ENCODE peak calls at places on chromosome X, in ten cellular contexts. M, U, O, T, X, I, W, P, S and A are unnamed samples.

GRCh38 chrX:42752730-42753129 is 25.2 kb downstream of the PPP1R2C start:
- DNase-seq in M (no peak), O (peak; percentile 32), W (no peak), U (peak; percentile 24), T (no peak), X (no peak), S (no peak), I (no peak), P (no peak), A (no peak)

GRCh38 chrX:34382416-34382815 is 250.3 kb upstream of the FAM47A start:
- DNase-seq in P (peak; percentile 6), M (no peak), X (no peak), W (no peak), U (peak; percentile 79), I (no peak), T (peak; percentile 69), O (no peak), S (no peak), A (no peak)

GRCh38 chrX:71439898-71440297 is 73.7 kb downstream of the TAF1 start:
- DNase-seq in O (no peak), X (no peak), T (no peak), P (no peak), I (no peak), M (no peak), S (no peak), W (no peak), U (no peak), A (no peak)

GRCh38 chrX:100368167-100368566 is 41.9 kb downstream of the PCDH19 start:
- DNase-seq in X (no peak), I (no peak), U (peak; percentile 6), P (peak; percentile 18), T (no peak), O (no peak), W (no peak), S (peak; percentile 19), M (no peak), A (no peak)

GRCh38 chrX:71815121-71815905 is 52.2 kb downstream of the CXorf49B start:
- DNase-seq in O (no peak), U (peak; percentile 0), W (no peak), X (no peak), T (no peak), P (no peak), I (no peak), S (no peak), M (no peak), A (no peak)

GRCh38 chrX:119853449-119853848 is 686 bp upstream of the UPF3B start:
- DNase-seq in M (no peak), S (no peak), T (no peak), O (no peak), W (no peak), I (no peak), X (no peak), P (no peak), U (peak; percentile 6), A (no peak)

GRCh38 chrX:31590581-31591113 is 518.8 kb upstream of the FTHL17 start:
- DNase-seq in M (no peak), X (no peak), U (peak; percentile 63), I (no peak), T (peak; percentile 71), O (no peak), P (no peak), W (no peak), S (no peak), A (no peak)

GRCh38 chrX:2370436-2370835 is 130.3 kb downstream of the DHRSX start:
- DNase-seq in X (no peak), T (peak; percentile 35), M (no peak), I (no peak), S (no peak), U (no peak), O (no peak), P (no peak), W (no peak), A (no peak)

GRCh38 chrX:120302434-120302833 is 8.8 kb downstream of the TMEM255A start:
- DNase-seq in X (peak; percentile 7), W (no peak), T (no peak), P (peak; percentile 2), M (no peak), O (no peak), U (no peak), I (no peak), S (peak; percentile 23), A (no peak)

GRCh38 chrX:124023838-124024238 is 62.3 kb downstream of the STAG2 start:
- DNase-seq in O (no peak), P (no peak), M (no peak), W (no peak), X (no peak), U (no peak), I (no peak), T (peak; percentile 17), S (no peak), A (no peak)

GRCh38 chrX:48086119-48086518 is 14.7 kb upstream of the ZNF630 start:
- DNase-seq in X (no peak), W (no peak), O (no peak), P (peak; percentile 18), M (no peak), T (no peak), I (no peak), S (no peak), U (peak; percentile 5), A (no peak)

GRCh38 chrX:48083706-48084105 is 12.3 kb upstream of the ZNF630 start:
- DNase-seq in P (no peak), I (no peak), U (no peak), M (no peak), S (no peak), O (no peak), X (no peak), T (no peak), W (no peak), A (no peak)

DNA sequence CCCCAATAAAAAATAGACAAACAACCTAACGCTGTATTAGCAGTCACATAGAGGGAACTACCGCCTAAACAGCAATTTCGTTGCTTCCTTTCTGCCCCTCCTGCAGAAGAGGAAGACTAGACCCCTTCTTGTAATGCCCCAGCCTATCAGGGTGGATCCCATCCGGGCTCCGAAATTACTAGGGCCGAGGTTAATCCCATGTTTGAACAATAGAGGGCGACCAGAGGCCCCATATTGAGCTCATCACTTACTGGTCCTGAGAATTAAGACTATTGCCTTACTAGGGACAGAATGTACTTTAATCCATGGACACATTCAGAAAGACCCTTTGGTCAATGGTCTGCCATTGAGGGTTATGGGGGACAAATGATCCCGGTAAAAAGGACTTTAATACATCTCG is 11.8 kb upstream of the ZNF630 start:
- DNase-seq in P (peak; percentile 52), M (no peak), S (peak; percentile 53), X (peak; percentile 5), T (peak; percentile 47), W (peak; percentile 21), O (peak; percentile 41), I (peak; percentile 13), U (peak; percentile 57), A (peak; percentile 69)
- TF ChIP-seq CTCF in P (peak; percentile 33), M (peak; percentile 42), S (peak; percentile 45), X (peak; percentile 56), T (peak; percentile 56), W (peak; percentile 48), O (no peak), I (peak; percentile 68), U (peak; percentile 50), A (peak; percentile 59)

DNA sequence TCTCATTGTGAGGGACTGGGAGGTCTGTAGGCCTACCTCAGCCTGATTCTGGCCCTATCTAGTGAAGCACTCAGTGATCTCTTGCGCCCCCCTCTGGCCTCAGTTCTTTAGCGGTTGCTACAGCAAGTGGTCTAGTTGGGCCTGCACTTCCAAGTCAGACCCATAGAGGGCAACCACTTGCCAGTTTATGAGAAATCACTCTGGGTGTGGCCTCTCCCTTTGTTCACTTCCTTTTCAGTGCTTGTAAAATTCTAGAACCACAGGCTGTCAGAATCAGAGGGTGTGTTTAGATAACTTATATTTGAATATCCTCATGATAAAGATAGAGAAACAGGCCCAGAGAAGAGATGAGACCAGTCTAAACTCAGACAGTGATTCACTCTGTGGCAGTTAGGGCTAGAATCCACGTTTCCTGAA is 60.9 kb upstream of the LAS1L start:
- DNase-seq in T (peak; percentile 91), U (peak; percentile 95), O (peak; percentile 95), M (peak; percentile 64), S (peak; percentile 95), W (peak; percentile 98), X (peak; percentile 85), I (peak; percentile 91), P (peak; percentile 90), A (peak; percentile 99)
- TF ChIP-seq CTCF in T (peak; percentile 98), U (peak; percentile 94), O (no peak), M (peak; percentile 96), S (peak; percentile 77), W (peak; percentile 98), X (peak; percentile 82), I (peak; percentile 96), P (peak; percentile 91), A (peak; percentile 98)

GRCh38 chrX:43969504-43970501 is 3.4 kb downstream of the NDP start:
- DNase-seq in S (no peak), X (no peak), I (no peak), T (peak; percentile 47), P (peak; percentile 6), O (no peak), U (peak; percentile 33), M (no peak), W (peak; percentile 39), A (no peak)
- TF ChIP-seq CTCF in S (no peak), X (no peak), I (no peak), T (no peak), P (no peak), O (no peak), U (no peak), M (no peak), W (no peak), A (no peak)

DNA sequence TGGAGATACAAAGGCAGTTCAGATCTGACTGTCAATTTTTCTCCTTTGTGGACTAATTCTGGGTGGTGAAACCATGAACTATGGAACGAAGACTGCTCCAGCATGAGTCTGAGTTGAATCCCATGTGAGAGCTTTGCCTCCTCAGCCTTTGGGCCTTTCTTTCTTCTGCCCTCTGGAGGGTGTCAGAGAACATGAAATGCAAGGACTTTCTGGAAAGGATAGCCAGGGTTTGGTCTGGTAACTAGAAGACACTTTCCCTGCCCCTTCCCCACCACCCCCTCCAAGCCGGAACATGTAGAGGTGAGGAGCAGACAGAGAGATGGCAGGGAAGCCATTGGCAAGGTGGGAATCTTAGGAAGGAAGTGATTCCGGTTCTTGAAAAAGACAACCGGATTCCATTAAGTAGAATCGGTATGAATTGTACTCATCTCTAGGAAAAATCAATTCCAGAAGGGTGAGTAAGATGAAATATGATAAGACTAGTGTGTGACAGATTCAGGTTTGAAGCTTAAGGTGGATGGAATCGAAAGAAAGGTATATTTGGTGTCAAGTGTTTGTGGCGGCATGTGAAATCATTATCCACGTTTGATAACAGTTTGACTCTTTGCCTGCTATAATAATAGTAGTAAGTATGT is 19.0 kb downstream of the FHL1 start:
- DNase-seq in M (no peak), I (no peak), S (peak; percentile 15), O (no peak), W (peak; percentile 39), T (peak; percentile 40), U (peak; percentile 67), P (peak; percentile 9), X (no peak), A (no peak)
- TF ChIP-seq CTCF in M (peak; percentile 54), I (peak; percentile 53), S (peak; percentile 20), O (no peak), W (peak; percentile 40), T (peak; percentile 42), U (peak; percentile 43), P (no peak), X (no peak), A (peak; percentile 40)